ENCODE peak calls at places on chromosomes 12 and 14, in ten cellular contexts. I is neural crest cell; D is AG10803; U is fibroblast of pulmonary artery; O is HFFc6; C is AG04450; N is CD4-positive, alpha-beta T cell; B is osteocyte; G is cardiac muscle cell; F is B cell. V is an unnamed sample.

GRCh38 chr14:75042040-75042439 is 9.2 kb downstream of the MLH3 start:
- DNase-seq in I (no peak), D (peak; percentile 48), U (no peak), O (no peak), C (no peak), N (no peak), B (no peak), G (no peak), F (no peak), V (no peak)

GRCh38 chr12:31729728-31730127 is 907 bp upstream of the AMN1 start:
- DNase-seq in I (no peak), D (no peak), U (no peak), O (no peak), C (no peak), N (no peak), B (no peak), G (no peak), F (no peak), V (no peak)

GRCh38 chr12:52020539-52021336 is 14.0 kb downstream of the TAMALIN start:
- DNase-seq in I (peak; percentile 73), D (no peak), U (peak; percentile 70), O (peak; percentile 24), C (no peak), N (peak; percentile 50), B (no peak), G (peak; percentile 83), F (peak; percentile 82), V (peak; percentile 78)

GRCh38 chr12:59398164-59398563 is 197.7 kb upstream of the SLC16A7 start:
- DNase-seq in I (no peak), D (no peak), U (no peak), O (no peak), C (no peak), N (no peak), B (no peak), G (no peak), F (no peak), V (no peak)

GRCh38 chr14:92514844-92515509 is 1.4 kb downstream of the RIN3 start:
- DNase-seq in I (no peak), D (no peak), U (no peak), O (no peak), C (no peak), N (no peak), B (no peak), G (no peak), F (no peak), V (no peak)

GRCh38 chr14:55103005-55103640 is 25.9 kb upstream of the LGALS3 start:
- DNase-seq in I (no peak), D (peak; percentile 96), U (peak; percentile 94), O (peak; percentile 95), C (peak; percentile 72), N (peak; percentile 44), B (no peak), G (peak; percentile 40), F (no peak), V (no peak)

GRCh38 chr12:27193106-27193505 is 51.0 kb upstream of the STK38L start:
- DNase-seq in I (no peak), D (peak; percentile 83), U (peak; percentile 80), O (peak; percentile 70), C (peak; percentile 65), N (no peak), B (no peak), G (no peak), F (no peak), V (no peak)

GRCh38 chr12:3816266-3816665 is 56.9 kb downstream of the PARP11 start:
- DNase-seq in I (no peak), D (no peak), U (no peak), O (no peak), C (no peak), N (no peak), B (no peak), G (no peak), F (no peak), V (no peak)

GRCh38 chr12:116955382-116956021 is 44.8 kb downstream of the FBXW8 start:
- DNase-seq in I (no peak), D (no peak), U (peak; percentile 41), O (no peak), C (no peak), N (no peak), B (no peak), G (no peak), F (peak; percentile 15), V (peak; percentile 28)
- TF ChIP-seq CTCF in I (no peak), D (no peak), U (no peak), O (no peak), C (no peak), N (no peak), B (no peak), G (no peak), F (no peak), V (peak; percentile 19)

GRCh38 chr12:80413462-80413861 is 30.6 kb upstream of the PTPRQ start:
- DNase-seq in I (no peak), D (no peak), U (no peak), O (no peak), C (no peak), N (no peak), B (no peak), G (no peak), F (no peak), V (no peak)
- TF ChIP-seq CTCF in I (no peak), D (no peak), U (no peak), O (peak; percentile 52), C (no peak), N (no peak), B (no peak), G (no peak), F (no peak), V (peak; percentile 29)

DNA sequence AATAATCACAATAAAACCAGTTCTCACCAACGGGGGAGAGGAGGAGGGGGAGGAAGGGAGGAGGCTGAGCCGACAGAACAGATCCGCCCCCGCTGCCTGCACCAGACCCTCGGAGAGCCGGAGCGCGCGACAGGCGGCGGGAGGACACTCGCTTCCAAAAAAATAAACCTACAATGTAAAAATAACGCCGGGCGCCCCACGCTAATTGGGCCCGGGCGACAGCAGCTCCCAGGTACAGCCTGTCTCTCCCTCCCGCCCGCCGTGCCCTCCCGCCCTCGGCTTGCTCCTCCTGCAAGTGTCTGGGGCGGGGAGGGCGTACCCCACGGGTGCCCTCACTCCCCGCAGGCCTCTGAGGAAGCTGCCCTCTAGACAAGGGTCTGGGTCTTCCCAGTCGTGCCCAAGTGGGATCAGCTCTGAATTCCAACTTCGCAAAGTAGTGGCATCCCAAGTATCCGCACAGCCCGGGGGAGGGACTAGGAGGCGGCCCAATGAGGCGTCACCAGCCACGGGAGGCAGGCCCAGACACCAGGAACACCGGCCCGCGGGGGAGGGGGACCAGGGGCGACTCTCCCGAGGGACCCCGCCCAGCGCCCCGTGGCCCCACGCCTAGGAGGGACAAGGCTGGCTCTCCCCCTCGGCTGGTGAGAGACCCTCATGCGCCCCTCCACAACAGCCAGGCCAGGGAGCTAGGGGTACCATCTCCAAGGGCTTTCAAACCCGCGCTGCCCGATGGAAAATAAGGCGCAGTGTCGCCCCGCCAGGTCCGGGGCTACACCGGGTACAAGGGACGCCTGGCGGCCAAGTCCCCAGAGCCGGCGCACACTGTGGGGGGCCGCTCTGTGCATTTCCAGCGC is 1.0 kb downstream of the NCOR2 start:
- DNase-seq in I (peak; percentile 60), D (peak; percentile 70), U (peak; percentile 77), O (peak; percentile 52), C (peak; percentile 33), N (peak; percentile 39), B (peak; percentile 91), G (peak; percentile 94), F (peak; percentile 71), V (peak; percentile 83)
- TF ChIP-seq CTCF in I (no peak), D (no peak), U (no peak), O (peak; percentile 47), C (no peak), N (no peak), B (no peak), G (no peak), F (no peak), V (peak; percentile 17)

DNA sequence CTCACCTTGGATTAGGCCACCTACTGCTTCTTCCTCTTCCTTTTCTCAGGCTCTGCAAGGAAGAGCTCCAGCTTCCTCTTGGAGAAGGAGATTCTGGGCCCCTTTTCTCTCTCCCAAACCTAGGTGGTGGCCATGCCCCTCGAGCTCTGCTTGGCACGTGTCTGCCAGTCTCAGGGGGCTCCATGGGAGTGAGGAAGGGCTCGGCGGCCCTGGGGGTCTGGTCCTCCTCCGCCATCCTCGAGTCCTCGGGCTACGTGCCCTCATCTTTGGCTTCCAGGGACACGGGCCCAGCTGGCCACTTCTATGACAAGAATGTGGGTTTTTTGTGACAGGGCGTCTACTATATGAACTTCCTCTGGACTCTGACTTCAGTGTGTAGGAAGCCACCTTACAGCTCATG is 34.3 kb downstream of the HSP90AA1 start:
- DNase-seq in I (no peak), D (no peak), U (no peak), O (no peak), C (no peak), N (no peak), B (no peak), G (no peak), F (no peak), V (no peak)
- TF ChIP-seq CTCF in I (no peak), D (no peak), U (no peak), O (no peak), C (no peak), N (no peak), B (no peak), G (no peak), F (no peak), V (no peak)

GRCh38 chr14:24395609-24396580 is 2.9 kb upstream of the NYNRIN start:
- DNase-seq in I (no peak), D (no peak), U (peak; percentile 25), O (no peak), C (no peak), N (no peak), B (no peak), G (no peak), F (peak; percentile 21), V (no peak)

GRCh38 chr14:24389266-24389855 is 9.4 kb upstream of the NYNRIN start:
- DNase-seq in I (no peak), D (no peak), U (peak; percentile 87), O (peak; percentile 32), C (no peak), N (no peak), B (no peak), G (no peak), F (no peak), V (no peak)

GRCh38 chr14:24394275-24394674 is 4.5 kb upstream of the NYNRIN start:
- DNase-seq in I (no peak), D (no peak), U (no peak), O (no peak), C (no peak), N (no peak), B (no peak), G (no peak), F (no peak), V (no peak)

GRCh38 chr14:24390696-24391468 is 7.9 kb upstream of the NYNRIN start:
- DNase-seq in I (no peak), D (no peak), U (no peak), O (no peak), C (no peak), N (no peak), B (no peak), G (no peak), F (no peak), V (no peak)

GRCh38 chr14:24392327-24393098 is 6.3 kb upstream of the NYNRIN start:
- DNase-seq in I (no peak), D (peak; percentile 42), U (peak; percentile 75), O (peak; percentile 30), C (no peak), N (no peak), B (no peak), G (no peak), F (no peak), V (no peak)
- TF ChIP-seq CTCF in I (no peak), D (peak; percentile 18), U (peak; percentile 38), O (no peak), C (peak; percentile 36), N (no peak), B (peak; percentile 45), G (peak; percentile 33), F (no peak), V (no peak)

V was measured in GM13977.